ENCODE peak calls at places on chromosome 3, in eight cellular contexts. G is progenitor cell of endocrine pancreas; R is activated naive CD4-positive, alpha-beta T cell; L is iPS-NIHi11; K is AG20443; Z is stimulated activated CD8-positive, alpha-beta memory T cell treated with anti-CD3 and anti-CD28 coated beads, Interleukin-12 subunit alpha, Interleukin-12 subunit beta, amount 100 ng/mL, for 4 hours; F is choroid plexus epithelial cell; T is sciatic nerve. C is an unnamed sample.
A peak's percentile ranks its signal among the peaks of the same experiment; 100 is the strongest.

GRCh38 chr3:134294302-134294925 is 43.8 kb upstream of the RYK start:
- DNase-seq in L (no peak), G (no peak), Z (peak; percentile 15), T (no peak), F (no peak), K (no peak), R (no peak), C (no peak)

GRCh38 chr3:27554706-27555105 is 70.5 kb upstream of the SLC4A7 start:
- DNase-seq in G (no peak), K (peak; percentile 66), F (no peak), R (no peak), Z (no peak), T (peak; percentile 35), L (no peak), C (no peak)

GRCh38 chr3:54004351-54004750 is 112.7 kb upstream of the SELENOK start:
- DNase-seq in F (no peak), R (no peak), T (no peak), K (no peak), Z (no peak), L (no peak), G (no peak), C (no peak)

GRCh38 chr3:127153506-127153815 is 39.5 kb upstream of the PRR23E start:
- DNase-seq in R (no peak), K (no peak), F (no peak), L (no peak), T (no peak), Z (no peak), G (no peak), C (no peak)

GRCh38 chr3:72145506-72146380 is 360.8 kb upstream of the PROK2 start:
- DNase-seq in Z (no peak), G (no peak), R (no peak), F (peak; percentile 40), T (no peak), L (peak; percentile 23), K (peak; percentile 79), C (no peak)

GRCh38 chr3:47780727-47781325 is 867 bp downstream of the SMARCC1 start:
- DNase-seq in G (no peak), L (no peak), K (peak; percentile 14), Z (no peak), F (peak; percentile 40), R (no peak), T (no peak), C (no peak)

GRCh38 chr3:122563717-122564025 is 429 bp downstream of the PARP9 start:
- DNase-seq in G (no peak), Z (no peak), R (no peak), L (peak; percentile 11), K (peak; percentile 28), T (no peak), F (no peak), C (no peak)

GRCh38 chr3:149765762-149766334 is 13.6 kb upstream of the COMMD2 start:
- DNase-seq in G (no peak), Z (no peak), R (no peak), T (no peak), K (peak; percentile 52), F (peak; percentile 78), L (peak; percentile 17), C (no peak)

GRCh38 chr3:46280105-46280797 is 38.0 kb downstream of the CCR3 start:
- DNase-seq in T (no peak), F (peak; percentile 76), K (no peak), L (no peak), G (no peak), Z (no peak), R (no peak), C (no peak)

GRCh38 chr3:53823956-53824320 is 22.3 kb downstream of the CHDH start:
- DNase-seq in K (no peak), T (no peak), R (no peak), L (no peak), G (no peak), F (no peak), Z (no peak), C (no peak)

GRCh38 chr3:195236076-195236798 is 34.7 kb downstream of the XXYLT1 start:
- DNase-seq in G (no peak), K (no peak), T (peak; percentile 15), Z (no peak), R (no peak), F (no peak), L (no peak), C (no peak)